ENCODE peak calls at places on chromosomes 3 and 15, in nine cellular contexts. One of them, this sample, is unnamed.
A peak's percentile ranks its signal among the peaks of the same experiment; 100 is the strongest.

GRCh38 chr3:36597422-36597821 is 166.9 kb downstream of the DCLK3 start:
- DNase-seq in stimulated activated CD4-positive, alpha-beta T cell treated with anti-CD3 and anti-CD28 coated beads, Interleukin-1b, Interleukin-23, amount 100 ng/mL, for 48 hours: no peak
- DNase-seq in NCI-H1105: no peak
- DNase-seq in SW 1271: no peak
- DNase-seq in mesothelial cell of epicardium: no peak
- DNase-seq in HuH-7: no peak
- DNase-seq in GM23248: peak; percentile 50
- DNase-seq in stimulated activated CD8-positive, alpha-beta memory T cell treated with anti-CD3 and anti-CD28 coated beads, Interleukin-15, amount 100 ng/mL, for 4 hours: no peak
- DNase-seq in CD8-positive, alpha-beta memory T cell: no peak
- DNase-seq in this sample: peak; percentile 69

GRCh38 chr15:57681011-57681410 is 25.5 kb upstream of the POLR2M start:
- DNase-seq in mesothelial cell of epicardium: no peak
- DNase-seq in GM23248: no peak
- DNase-seq in SW 1271: no peak
- DNase-seq in NCI-H1105: no peak
- DNase-seq in HuH-7: no peak
- DNase-seq in CD8-positive, alpha-beta memory T cell: no peak
- DNase-seq in stimulated activated CD4-positive, alpha-beta T cell treated with anti-CD3 and anti-CD28 coated beads, Interleukin-1b, Interleukin-23, amount 100 ng/mL, for 48 hours: no peak
- DNase-seq in stimulated activated CD8-positive, alpha-beta memory T cell treated with anti-CD3 and anti-CD28 coated beads, Interleukin-15, amount 100 ng/mL, for 4 hours: no peak
- DNase-seq in this sample: no peak

GRCh38 chr3:172042136-172042535 is 2.8 kb downstream of the FNDC3B start:
- DNase-seq in SW 1271: no peak
- DNase-seq in CD8-positive, alpha-beta memory T cell: no peak
- DNase-seq in mesothelial cell of epicardium: no peak
- DNase-seq in GM23248: peak; percentile 60
- DNase-seq in NCI-H1105: no peak
- DNase-seq in stimulated activated CD8-positive, alpha-beta memory T cell treated with anti-CD3 and anti-CD28 coated beads, Interleukin-15, amount 100 ng/mL, for 4 hours: no peak
- DNase-seq in stimulated activated CD4-positive, alpha-beta T cell treated with anti-CD3 and anti-CD28 coated beads, Interleukin-1b, Interleukin-23, amount 100 ng/mL, for 48 hours: no peak
- DNase-seq in HuH-7: no peak
- DNase-seq in this sample: peak; percentile 61

GRCh38 chr15:36254446-36254845 is 325.0 kb upstream of the CDIN1 start:
- DNase-seq in mesothelial cell of epicardium: no peak
- DNase-seq in GM23248: no peak
- DNase-seq in HuH-7: no peak
- DNase-seq in SW 1271: no peak
- DNase-seq in CD8-positive, alpha-beta memory T cell: no peak
- DNase-seq in stimulated activated CD8-positive, alpha-beta memory T cell treated with anti-CD3 and anti-CD28 coated beads, Interleukin-15, amount 100 ng/mL, for 4 hours: no peak
- DNase-seq in NCI-H1105: no peak
- DNase-seq in stimulated activated CD4-positive, alpha-beta T cell treated with anti-CD3 and anti-CD28 coated beads, Interleukin-1b, Interleukin-23, amount 100 ng/mL, for 48 hours: no peak
- DNase-seq in this sample: peak; percentile 30

GRCh38 chr15:79283252-79284048 is 928 bp downstream of the ANKRD34C start:
- DNase-seq in SW 1271: no peak
- DNase-seq in stimulated activated CD4-positive, alpha-beta T cell treated with anti-CD3 and anti-CD28 coated beads, Interleukin-1b, Interleukin-23, amount 100 ng/mL, for 48 hours: peak; percentile 24
- DNase-seq in CD8-positive, alpha-beta memory T cell: no peak
- DNase-seq in GM23248: peak; percentile 57
- DNase-seq in stimulated activated CD8-positive, alpha-beta memory T cell treated with anti-CD3 and anti-CD28 coated beads, Interleukin-15, amount 100 ng/mL, for 4 hours: no peak
- DNase-seq in NCI-H1105: no peak
- DNase-seq in HuH-7: peak; percentile 70
- DNase-seq in mesothelial cell of epicardium: peak; percentile 65
- DNase-seq in this sample: peak; percentile 28

GRCh38 chr3:190847423-190847822 is 15.1 kb downstream of the GMNC start:
- DNase-seq in NCI-H1105: no peak
- DNase-seq in SW 1271: no peak
- DNase-seq in stimulated activated CD4-positive, alpha-beta T cell treated with anti-CD3 and anti-CD28 coated beads, Interleukin-1b, Interleukin-23, amount 100 ng/mL, for 48 hours: no peak
- DNase-seq in mesothelial cell of epicardium: no peak
- DNase-seq in stimulated activated CD8-positive, alpha-beta memory T cell treated with anti-CD3 and anti-CD28 coated beads, Interleukin-15, amount 100 ng/mL, for 4 hours: no peak
- DNase-seq in CD8-positive, alpha-beta memory T cell: no peak
- DNase-seq in GM23248: no peak
- DNase-seq in HuH-7: no peak
- DNase-seq in this sample: no peak

GRCh38 chr3:178948546-178948945 is 123.1 kb downstream of the ZMAT3 start:
- DNase-seq in HuH-7: no peak
- DNase-seq in mesothelial cell of epicardium: no peak
- DNase-seq in SW 1271: no peak
- DNase-seq in GM23248: no peak
- DNase-seq in stimulated activated CD8-positive, alpha-beta memory T cell treated with anti-CD3 and anti-CD28 coated beads, Interleukin-15, amount 100 ng/mL, for 4 hours: no peak
- DNase-seq in NCI-H1105: no peak
- DNase-seq in stimulated activated CD4-positive, alpha-beta T cell treated with anti-CD3 and anti-CD28 coated beads, Interleukin-1b, Interleukin-23, amount 100 ng/mL, for 48 hours: no peak
- DNase-seq in CD8-positive, alpha-beta memory T cell: no peak
- DNase-seq in this sample: no peak

GRCh38 chr3:69998759-69999158 is 774 bp upstream of the SAMMSON start:
- DNase-seq in GM23248: no peak
- DNase-seq in mesothelial cell of epicardium: no peak
- DNase-seq in SW 1271: no peak
- DNase-seq in stimulated activated CD4-positive, alpha-beta T cell treated with anti-CD3 and anti-CD28 coated beads, Interleukin-1b, Interleukin-23, amount 100 ng/mL, for 48 hours: no peak
- DNase-seq in stimulated activated CD8-positive, alpha-beta memory T cell treated with anti-CD3 and anti-CD28 coated beads, Interleukin-15, amount 100 ng/mL, for 4 hours: no peak
- DNase-seq in HuH-7: no peak
- DNase-seq in CD8-positive, alpha-beta memory T cell: no peak
- DNase-seq in NCI-H1105: no peak
- DNase-seq in this sample: no peak

GRCh38 chr3:150545419-150546225 is 674 bp downstream of the SERP1 start:
- DNase-seq in stimulated activated CD8-positive, alpha-beta memory T cell treated with anti-CD3 and anti-CD28 coated beads, Interleukin-15, amount 100 ng/mL, for 4 hours: no peak
- DNase-seq in GM23248: peak; percentile 41
- DNase-seq in HuH-7: peak; percentile 4
- DNase-seq in mesothelial cell of epicardium: peak; percentile 24
- DNase-seq in SW 1271: no peak
- DNase-seq in NCI-H1105: peak; percentile 67
- DNase-seq in stimulated activated CD4-positive, alpha-beta T cell treated with anti-CD3 and anti-CD28 coated beads, Interleukin-1b, Interleukin-23, amount 100 ng/mL, for 48 hours: peak; percentile 36
- DNase-seq in CD8-positive, alpha-beta memory T cell: peak; percentile 22
- DNase-seq in this sample: no peak

GRCh38 chr15:68930268-68931022 is at the start of gene SPESP1:
- DNase-seq in CD8-positive, alpha-beta memory T cell: peak; percentile 50
- DNase-seq in mesothelial cell of epicardium: no peak
- DNase-seq in NCI-H1105: no peak
- DNase-seq in stimulated activated CD4-positive, alpha-beta T cell treated with anti-CD3 and anti-CD28 coated beads, Interleukin-1b, Interleukin-23, amount 100 ng/mL, for 48 hours: peak; percentile 47
- DNase-seq in SW 1271: no peak
- DNase-seq in GM23248: peak; percentile 3
- DNase-seq in HuH-7: no peak
- DNase-seq in stimulated activated CD8-positive, alpha-beta memory T cell treated with anti-CD3 and anti-CD28 coated beads, Interleukin-15, amount 100 ng/mL, for 4 hours: no peak
- DNase-seq in this sample: peak; percentile 75

GRCh38 chr3:134232146-134232545 is 18.5 kb downstream of the RYK start:
- DNase-seq in GM23248: peak; percentile 56
- DNase-seq in HuH-7: no peak
- DNase-seq in mesothelial cell of epicardium: no peak
- DNase-seq in stimulated activated CD4-positive, alpha-beta T cell treated with anti-CD3 and anti-CD28 coated beads, Interleukin-1b, Interleukin-23, amount 100 ng/mL, for 48 hours: no peak
- DNase-seq in CD8-positive, alpha-beta memory T cell: no peak
- DNase-seq in SW 1271: no peak
- DNase-seq in stimulated activated CD8-positive, alpha-beta memory T cell treated with anti-CD3 and anti-CD28 coated beads, Interleukin-15, amount 100 ng/mL, for 4 hours: no peak
- DNase-seq in NCI-H1105: no peak
- DNase-seq in this sample: peak; percentile 67

GRCh38 chr3:130014526-130014925 is 40.0 kb downstream of the TRH start:
- DNase-seq in SW 1271: no peak
- DNase-seq in HuH-7: no peak
- DNase-seq in CD8-positive, alpha-beta memory T cell: no peak
- DNase-seq in GM23248: peak; percentile 63
- DNase-seq in NCI-H1105: no peak
- DNase-seq in mesothelial cell of epicardium: no peak
- DNase-seq in stimulated activated CD4-positive, alpha-beta T cell treated with anti-CD3 and anti-CD28 coated beads, Interleukin-1b, Interleukin-23, amount 100 ng/mL, for 48 hours: no peak
- DNase-seq in stimulated activated CD8-positive, alpha-beta memory T cell treated with anti-CD3 and anti-CD28 coated beads, Interleukin-15, amount 100 ng/mL, for 4 hours: no peak
- DNase-seq in this sample: peak; percentile 4

GRCh38 chr3:12235691-12236090 is 53.2 kb upstream of the PPARG start:
- DNase-seq in SW 1271: no peak
- DNase-seq in mesothelial cell of epicardium: no peak
- DNase-seq in CD8-positive, alpha-beta memory T cell: no peak
- DNase-seq in GM23248: peak; percentile 44
- DNase-seq in stimulated activated CD8-positive, alpha-beta memory T cell treated with anti-CD3 and anti-CD28 coated beads, Interleukin-15, amount 100 ng/mL, for 4 hours: no peak
- DNase-seq in HuH-7: no peak
- DNase-seq in stimulated activated CD4-positive, alpha-beta T cell treated with anti-CD3 and anti-CD28 coated beads, Interleukin-1b, Interleukin-23, amount 100 ng/mL, for 48 hours: no peak
- DNase-seq in NCI-H1105: no peak
- DNase-seq in this sample: peak; percentile 52

GRCh38 chr3:196754215-196754937 is 14.7 kb downstream of the PAK2 start:
- DNase-seq in mesothelial cell of epicardium: no peak
- DNase-seq in SW 1271: no peak
- DNase-seq in GM23248: no peak
- DNase-seq in stimulated activated CD4-positive, alpha-beta T cell treated with anti-CD3 and anti-CD28 coated beads, Interleukin-1b, Interleukin-23, amount 100 ng/mL, for 48 hours: no peak
- DNase-seq in NCI-H1105: no peak
- DNase-seq in CD8-positive, alpha-beta memory T cell: no peak
- DNase-seq in HuH-7: no peak
- DNase-seq in stimulated activated CD8-positive, alpha-beta memory T cell treated with anti-CD3 and anti-CD28 coated beads, Interleukin-15, amount 100 ng/mL, for 4 hours: no peak
- DNase-seq in this sample: peak; percentile 59

GRCh38 chr3:152268501-152269422 is at the start of gene MBNL1:
- DNase-seq in SW 1271: peak; percentile 74
- DNase-seq in NCI-H1105: peak; percentile 89
- DNase-seq in stimulated activated CD4-positive, alpha-beta T cell treated with anti-CD3 and anti-CD28 coated beads, Interleukin-1b, Interleukin-23, amount 100 ng/mL, for 48 hours: peak; percentile 90
- DNase-seq in HuH-7: peak; percentile 57
- DNase-seq in stimulated activated CD8-positive, alpha-beta memory T cell treated with anti-CD3 and anti-CD28 coated beads, Interleukin-15, amount 100 ng/mL, for 4 hours: peak; percentile 73
- DNase-seq in CD8-positive, alpha-beta memory T cell: peak; percentile 79
- DNase-seq in mesothelial cell of epicardium: peak; percentile 53
- DNase-seq in GM23248: peak; percentile 87
- DNase-seq in this sample: peak; percentile 80

GRCh38 chr3:152149832-152150231 is 118.9 kb upstream of the MBNL1 start:
- DNase-seq in HuH-7: no peak
- DNase-seq in stimulated activated CD8-positive, alpha-beta memory T cell treated with anti-CD3 and anti-CD28 coated beads, Interleukin-15, amount 100 ng/mL, for 4 hours: no peak
- DNase-seq in stimulated activated CD4-positive, alpha-beta T cell treated with anti-CD3 and anti-CD28 coated beads, Interleukin-1b, Interleukin-23, amount 100 ng/mL, for 48 hours: no peak
- DNase-seq in GM23248: no peak
- DNase-seq in mesothelial cell of epicardium: no peak
- DNase-seq in CD8-positive, alpha-beta memory T cell: no peak
- DNase-seq in SW 1271: no peak
- DNase-seq in NCI-H1105: no peak
- DNase-seq in this sample: peak; percentile 5

GRCh38 chr3:45166283-45166879 is 20.2 kb upstream of the CDCP1 start:
- DNase-seq in stimulated activated CD4-positive, alpha-beta T cell treated with anti-CD3 and anti-CD28 coated beads, Interleukin-1b, Interleukin-23, amount 100 ng/mL, for 48 hours: no peak
- DNase-seq in HuH-7: no peak
- DNase-seq in CD8-positive, alpha-beta memory T cell: no peak
- DNase-seq in NCI-H1105: no peak
- DNase-seq in mesothelial cell of epicardium: no peak
- DNase-seq in GM23248: no peak
- DNase-seq in SW 1271: no peak
- DNase-seq in stimulated activated CD8-positive, alpha-beta memory T cell treated with anti-CD3 and anti-CD28 coated beads, Interleukin-15, amount 100 ng/mL, for 4 hours: no peak
- DNase-seq in this sample: no peak

GRCh38 chr15:69044899-69045298 is 30.4 kb downstream of the NOX5 start:
- DNase-seq in stimulated activated CD4-positive, alpha-beta T cell treated with anti-CD3 and anti-CD28 coated beads, Interleukin-1b, Interleukin-23, amount 100 ng/mL, for 48 hours: no peak
- DNase-seq in stimulated activated CD8-positive, alpha-beta memory T cell treated with anti-CD3 and anti-CD28 coated beads, Interleukin-15, amount 100 ng/mL, for 4 hours: no peak
- DNase-seq in NCI-H1105: no peak
- DNase-seq in CD8-positive, alpha-beta memory T cell: no peak
- DNase-seq in SW 1271: peak; percentile 22
- DNase-seq in mesothelial cell of epicardium: no peak
- DNase-seq in HuH-7: no peak
- DNase-seq in GM23248: peak; percentile 95
- DNase-seq in this sample: peak; percentile 60

GRCh38 chr3:78177780-78178179 is 1137.9 kb downstream of the ROBO2 start:
- DNase-seq in mesothelial cell of epicardium: no peak
- DNase-seq in stimulated activated CD8-positive, alpha-beta memory T cell treated with anti-CD3 and anti-CD28 coated beads, Interleukin-15, amount 100 ng/mL, for 4 hours: no peak
- DNase-seq in stimulated activated CD4-positive, alpha-beta T cell treated with anti-CD3 and anti-CD28 coated beads, Interleukin-1b, Interleukin-23, amount 100 ng/mL, for 48 hours: no peak
- DNase-seq in NCI-H1105: no peak
- DNase-seq in SW 1271: no peak
- DNase-seq in CD8-positive, alpha-beta memory T cell: no peak
- DNase-seq in HuH-7: no peak
- DNase-seq in GM23248: no peak
- DNase-seq in this sample: no peak

GRCh38 chr3:33372218-33373081 is 67.8 kb downstream of the UBP1 start:
- DNase-seq in mesothelial cell of epicardium: no peak
- DNase-seq in NCI-H1105: no peak
- DNase-seq in GM23248: peak; percentile 74
- DNase-seq in stimulated activated CD4-positive, alpha-beta T cell treated with anti-CD3 and anti-CD28 coated beads, Interleukin-1b, Interleukin-23, amount 100 ng/mL, for 48 hours: peak; percentile 24
- DNase-seq in SW 1271: peak; percentile 34
- DNase-seq in stimulated activated CD8-positive, alpha-beta memory T cell treated with anti-CD3 and anti-CD28 coated beads, Interleukin-15, amount 100 ng/mL, for 4 hours: peak; percentile 6
- DNase-seq in HuH-7: peak; percentile 28
- DNase-seq in CD8-positive, alpha-beta memory T cell: peak; percentile 10
- DNase-seq in this sample: peak; percentile 72

GRCh38 chr3:198079771-198080520 is 119.9 kb downstream of the LMLN start:
- DNase-seq in SW 1271: no peak
- DNase-seq in HuH-7: peak; percentile 17
- DNase-seq in stimulated activated CD4-positive, alpha-beta T cell treated with anti-CD3 and anti-CD28 coated beads, Interleukin-1b, Interleukin-23, amount 100 ng/mL, for 48 hours: peak; percentile 50
- DNase-seq in stimulated activated CD8-positive, alpha-beta memory T cell treated with anti-CD3 and anti-CD28 coated beads, Interleukin-15, amount 100 ng/mL, for 4 hours: peak; percentile 26
- DNase-seq in CD8-positive, alpha-beta memory T cell: peak; percentile 10
- DNase-seq in mesothelial cell of epicardium: no peak
- DNase-seq in NCI-H1105: peak; percentile 15
- DNase-seq in GM23248: peak; percentile 18
- DNase-seq in this sample: peak; percentile 8

GRCh38 chr3:196263819-196264218 is 23.7 kb downstream of the PCYT1A start:
- DNase-seq in HuH-7: no peak
- DNase-seq in stimulated activated CD4-positive, alpha-beta T cell treated with anti-CD3 and anti-CD28 coated beads, Interleukin-1b, Interleukin-23, amount 100 ng/mL, for 48 hours: no peak
- DNase-seq in GM23248: no peak
- DNase-seq in NCI-H1105: no peak
- DNase-seq in CD8-positive, alpha-beta memory T cell: no peak
- DNase-seq in SW 1271: no peak
- DNase-seq in mesothelial cell of epicardium: no peak
- DNase-seq in stimulated activated CD8-positive, alpha-beta memory T cell treated with anti-CD3 and anti-CD28 coated beads, Interleukin-15, amount 100 ng/mL, for 4 hours: no peak
- DNase-seq in this sample: no peak

GRCh38 chr3:16509721-16510619 is 3.5 kb downstream of the RFTN1 start:
- DNase-seq in SW 1271: no peak
- DNase-seq in NCI-H1105: no peak
- DNase-seq in HuH-7: no peak
- DNase-seq in stimulated activated CD8-positive, alpha-beta memory T cell treated with anti-CD3 and anti-CD28 coated beads, Interleukin-15, amount 100 ng/mL, for 4 hours: no peak
- DNase-seq in CD8-positive, alpha-beta memory T cell: no peak
- DNase-seq in mesothelial cell of epicardium: no peak
- DNase-seq in GM23248: no peak
- DNase-seq in stimulated activated CD4-positive, alpha-beta T cell treated with anti-CD3 and anti-CD28 coated beads, Interleukin-1b, Interleukin-23, amount 100 ng/mL, for 48 hours: peak; percentile 46
- DNase-seq in this sample: no peak

GRCh38 chr3:124811441-124811840 is 75.7 kb downstream of the ITGB5 start:
- DNase-seq in CD8-positive, alpha-beta memory T cell: no peak
- DNase-seq in mesothelial cell of epicardium: no peak
- DNase-seq in stimulated activated CD8-positive, alpha-beta memory T cell treated with anti-CD3 and anti-CD28 coated beads, Interleukin-15, amount 100 ng/mL, for 4 hours: no peak
- DNase-seq in SW 1271: no peak
- DNase-seq in HuH-7: no peak
- DNase-seq in stimulated activated CD4-positive, alpha-beta T cell treated with anti-CD3 and anti-CD28 coated beads, Interleukin-1b, Interleukin-23, amount 100 ng/mL, for 48 hours: no peak
- DNase-seq in NCI-H1105: no peak
- DNase-seq in GM23248: peak; percentile 85
- DNase-seq in this sample: peak; percentile 83

GRCh38 chr3:183085634-183086390 is 13.5 kb downstream of the MCCC1 start:
- DNase-seq in HuH-7: peak; percentile 32
- DNase-seq in mesothelial cell of epicardium: no peak
- DNase-seq in stimulated activated CD4-positive, alpha-beta T cell treated with anti-CD3 and anti-CD28 coated beads, Interleukin-1b, Interleukin-23, amount 100 ng/mL, for 48 hours: no peak
- DNase-seq in SW 1271: no peak
- DNase-seq in CD8-positive, alpha-beta memory T cell: no peak
- DNase-seq in NCI-H1105: no peak
- DNase-seq in stimulated activated CD8-positive, alpha-beta memory T cell treated with anti-CD3 and anti-CD28 coated beads, Interleukin-15, amount 100 ng/mL, for 4 hours: no peak
- DNase-seq in GM23248: peak; percentile 26
- DNase-seq in this sample: peak; percentile 59

GRCh38 chr15:101657968-101658784 is 6.0 kb upstream of the TM2D3 start:
- DNase-seq in CD8-positive, alpha-beta memory T cell: no peak
- DNase-seq in SW 1271: no peak
- DNase-seq in stimulated activated CD8-positive, alpha-beta memory T cell treated with anti-CD3 and anti-CD28 coated beads, Interleukin-15, amount 100 ng/mL, for 4 hours: no peak
- DNase-seq in GM23248: no peak
- DNase-seq in HuH-7: no peak
- DNase-seq in mesothelial cell of epicardium: no peak
- DNase-seq in NCI-H1105: peak; percentile 91
- DNase-seq in stimulated activated CD4-positive, alpha-beta T cell treated with anti-CD3 and anti-CD28 coated beads, Interleukin-1b, Interleukin-23, amount 100 ng/mL, for 48 hours: no peak
- DNase-seq in this sample: no peak

GRCh38 chr15:64017082-64017588 is 29.1 kb downstream of the DAPK2 start:
- DNase-seq in CD8-positive, alpha-beta memory T cell: no peak
- DNase-seq in NCI-H1105: no peak
- DNase-seq in stimulated activated CD4-positive, alpha-beta T cell treated with anti-CD3 and anti-CD28 coated beads, Interleukin-1b, Interleukin-23, amount 100 ng/mL, for 48 hours: no peak
- DNase-seq in HuH-7: no peak
- DNase-seq in GM23248: peak; percentile 80
- DNase-seq in stimulated activated CD8-positive, alpha-beta memory T cell treated with anti-CD3 and anti-CD28 coated beads, Interleukin-15, amount 100 ng/mL, for 4 hours: no peak
- DNase-seq in SW 1271: no peak
- DNase-seq in mesothelial cell of epicardium: no peak
- DNase-seq in this sample: peak; percentile 72

GRCh38 chr3:184171562-184171961 is 3.1 kb upstream of the AP2M1 start:
- DNase-seq in CD8-positive, alpha-beta memory T cell: no peak
- DNase-seq in mesothelial cell of epicardium: no peak
- DNase-seq in stimulated activated CD8-positive, alpha-beta memory T cell treated with anti-CD3 and anti-CD28 coated beads, Interleukin-15, amount 100 ng/mL, for 4 hours: no peak
- DNase-seq in NCI-H1105: no peak
- DNase-seq in stimulated activated CD4-positive, alpha-beta T cell treated with anti-CD3 and anti-CD28 coated beads, Interleukin-1b, Interleukin-23, amount 100 ng/mL, for 48 hours: no peak
- DNase-seq in GM23248: peak; percentile 72
- DNase-seq in HuH-7: no peak
- DNase-seq in SW 1271: no peak
- DNase-seq in this sample: peak; percentile 67

GRCh38 chr3:115550285-115550741 is 73.0 kb upstream of the GAP43 start:
- DNase-seq in GM23248: peak; percentile 53
- DNase-seq in NCI-H1105: no peak
- DNase-seq in stimulated activated CD8-positive, alpha-beta memory T cell treated with anti-CD3 and anti-CD28 coated beads, Interleukin-15, amount 100 ng/mL, for 4 hours: no peak
- DNase-seq in SW 1271: no peak
- DNase-seq in mesothelial cell of epicardium: no peak
- DNase-seq in CD8-positive, alpha-beta memory T cell: no peak
- DNase-seq in stimulated activated CD4-positive, alpha-beta T cell treated with anti-CD3 and anti-CD28 coated beads, Interleukin-1b, Interleukin-23, amount 100 ng/mL, for 48 hours: no peak
- DNase-seq in HuH-7: peak; percentile 13
- DNase-seq in this sample: no peak

GRCh38 chr15:78429477-78429876 is 8.5 kb upstream of the IREB2 start:
- DNase-seq in stimulated activated CD4-positive, alpha-beta T cell treated with anti-CD3 and anti-CD28 coated beads, Interleukin-1b, Interleukin-23, amount 100 ng/mL, for 48 hours: no peak
- DNase-seq in HuH-7: peak; percentile 70
- DNase-seq in stimulated activated CD8-positive, alpha-beta memory T cell treated with anti-CD3 and anti-CD28 coated beads, Interleukin-15, amount 100 ng/mL, for 4 hours: no peak
- DNase-seq in GM23248: no peak
- DNase-seq in mesothelial cell of epicardium: no peak
- DNase-seq in CD8-positive, alpha-beta memory T cell: no peak
- DNase-seq in NCI-H1105: no peak
- DNase-seq in SW 1271: no peak
- DNase-seq in this sample: no peak